ENCODE peak calls at places on chromosomes 16 and 17, in four cellular contexts. Q is H1, A is GM12878, T is K562. P is an unnamed sample.
A peak's percentile ranks its signal among the peaks of the same experiment; 100 is the strongest.

GRCh38 chr16:86298166-86299131 is 211.9 kb upstream of the FOXF1 start:
- DNase-seq in A (no peak), Q (no peak), T (no peak), P (no peak)

GRCh38 chr17:61237275-61237674 is 162.4 kb upstream of the TBX2 start:
- DNase-seq in Q (no peak), A (no peak), T (no peak), P (no peak)

GRCh38 chr17:1638171-1638583 is 7.4 kb downstream of the SCARF1 start:
- DNase-seq in A (no peak), T (no peak), Q (no peak), P (no peak)

GRCh38 chr17:55322451-55322985 is 57.8 kb downstream of the HLF start:
- DNase-seq in Q (no peak), T (no peak), A (no peak), P (no peak)

GRCh38 chr17:15119928-15120327 is 145.2 kb downstream of the PMP22 start:
- DNase-seq in T (no peak), Q (no peak), A (no peak), P (no peak)

GRCh38 chr17:42362245-42362961 is 25.8 kb downstream of the STAT3 start:
- DNase-seq in A (no peak), T (no peak), Q (no peak), P (no peak)

GRCh38 chr17:9080296-9080914 is 59.1 kb downstream of the NTN1 start:
- DNase-seq in Q (no peak), T (no peak), A (no peak), P (no peak)

GRCh38 chr16:1870365-1871082 is 1.4 kb downstream of the MEIOB start:
- DNase-seq in T (no peak), Q (no peak), A (no peak), P (no peak)

GRCh38 chr17:30290696-30291570 is 811 bp downstream of the BLMH start:
- DNase-seq in A (no peak), T (peak; percentile 61), Q (no peak), P (peak; percentile 64)

GRCh38 chr16:15866451-15866850 is 9.6 kb upstream of the MYH11 start:
- DNase-seq in A (no peak), Q (no peak), T (no peak), P (no peak)

GRCh38 chr17:78211032-78211431 is 3.0 kb upstream of the BIRC5 start:
- DNase-seq in A (no peak), Q (no peak), T (no peak), P (no peak)

GRCh38 chr17:57675988-57676387 is 69.1 kb downstream of the CCDC182 start:
- DNase-seq in A (no peak), Q (peak; percentile 22), T (no peak), P (no peak)

GRCh38 chr17:27578718-27579085 is 52.3 kb upstream of the LGALS9 start:
- DNase-seq in T (peak; percentile 51), Q (no peak), A (peak; percentile 57), P (no peak)

GRCh38 chr16:85931596-85932402 is 32.8 kb downstream of the IRF8 start:
- DNase-seq in Q (no peak), A (no peak), T (no peak), P (no peak)

GRCh38 chr17:29293890-29294579 is at the start of gene NUFIP2:
- DNase-seq in Q (peak; percentile 100), A (peak; percentile 95), T (peak; percentile 87), P (peak; percentile 93)

GRCh38 chr16:848510-849253 is 48.1 kb upstream of the GNG13 start:
- DNase-seq in Q (no peak), A (no peak), T (no peak), P (no peak)

GRCh38 chr17:77666480-77666879 is 292.0 kb upstream of the TNRC6C start:
- DNase-seq in Q (no peak), A (no peak), T (no peak), P (no peak)

GRCh38 chr16:55668337-55669281 is 12.8 kb downstream of the SLC6A2 start:
- DNase-seq in A (no peak), Q (no peak), T (no peak), P (no peak)

GRCh38 chr16:89973654-89974335 is 25.2 kb downstream of the DEF8 start:
- DNase-seq in T (no peak), A (no peak), Q (no peak), P (no peak)

GRCh38 chr17:77700165-77700881 is 258.2 kb upstream of the TNRC6C start:
- DNase-seq in Q (peak; percentile 38), T (no peak), A (no peak), P (peak; percentile 89)

DNA sequence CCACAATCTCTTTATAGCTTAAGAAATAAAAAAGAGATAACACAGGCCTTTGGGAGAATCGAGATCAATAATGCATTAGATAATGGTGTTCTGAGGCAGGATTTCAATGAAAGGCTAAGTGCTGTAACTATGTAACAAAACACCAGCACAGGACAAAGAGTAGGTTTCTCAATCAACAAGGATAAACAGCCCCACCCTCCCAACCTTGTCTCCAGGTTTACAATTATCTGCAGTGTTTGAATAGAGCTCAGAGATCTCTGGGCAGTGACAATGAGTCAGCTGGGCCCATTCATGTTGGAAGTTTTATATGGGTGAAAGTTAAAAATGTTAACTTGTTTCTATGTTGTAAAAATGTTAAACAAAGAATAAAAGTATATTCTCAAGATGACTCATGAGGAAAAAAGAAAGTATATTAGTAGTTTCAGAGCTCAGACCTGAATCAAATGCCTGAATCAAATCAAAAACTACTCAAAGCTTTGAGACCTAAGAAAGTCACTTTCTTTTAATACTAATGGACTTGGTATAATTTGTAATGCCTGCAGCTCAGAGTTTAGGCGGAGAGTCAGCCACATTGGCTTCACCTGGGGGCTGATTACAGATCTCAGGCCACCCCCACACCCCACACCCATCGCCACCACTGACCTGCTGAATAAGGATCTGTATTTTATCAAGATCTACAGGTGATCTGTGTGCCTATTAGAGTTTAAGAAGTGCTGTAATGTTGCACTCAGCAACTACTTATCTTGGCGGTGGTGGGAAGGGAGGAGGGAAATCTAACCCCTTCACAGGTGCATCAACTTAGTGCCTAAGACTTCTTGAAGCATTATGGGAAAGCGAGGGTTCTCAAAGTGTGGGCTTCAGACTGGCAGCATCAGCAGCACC is 17.2 kb upstream of the KRT20 start:
- DNase-seq in Q (no peak), T (no peak), A (no peak), P (no peak)
- TF ChIP-seq GABPA in Q (no peak), T (no peak), A (no peak), P (no peak)

GRCh38 chr17:75370288-75370687 is 35.2 kb downstream of the GRB2 start:
- DNase-seq in T (no peak), A (no peak), Q (no peak), P (no peak)
- TF ChIP-seq NRF1 in T (no peak), A (no peak), Q (no peak), P (no peak)

DNA sequence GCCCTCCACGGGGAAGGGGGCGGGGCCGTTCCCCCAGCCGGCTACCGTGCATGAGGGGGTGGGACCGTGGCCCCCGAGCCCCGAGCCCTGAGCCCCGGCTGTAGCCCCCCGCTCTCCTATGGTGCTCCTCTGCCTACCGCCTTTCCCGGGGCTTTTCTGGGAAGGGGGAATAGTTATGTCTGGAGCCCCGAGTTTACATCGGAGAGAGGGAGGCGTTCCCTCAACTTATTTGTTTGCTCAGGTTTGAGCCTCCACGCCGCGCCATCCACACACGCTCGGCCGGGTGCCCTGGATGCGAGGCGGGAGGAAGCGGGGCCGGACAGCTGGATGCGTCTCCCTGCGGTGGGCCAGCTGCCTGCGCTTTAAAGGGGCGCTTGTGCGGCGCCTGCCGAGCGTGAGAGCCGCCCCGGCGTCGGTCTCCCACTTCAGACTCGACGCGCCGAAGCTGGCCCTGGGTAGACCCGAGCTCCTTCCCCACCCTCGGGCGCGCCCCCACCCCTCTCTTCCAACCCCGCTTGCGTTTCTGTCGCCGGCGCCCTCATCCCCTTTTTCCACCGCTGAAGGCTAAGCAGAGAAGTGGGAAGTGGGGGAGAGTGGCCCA is 425 bp upstream of the CHAD start:
- DNase-seq in Q (no peak), T (no peak), A (no peak), P (peak; percentile 86)
- TF ChIP-seq GABPA in Q (no peak), T (no peak), A (no peak), P (no peak)

GRCh38 chr16:11596572-11597226 is 10.0 kb upstream of the LITAF start:
- DNase-seq in Q (no peak), T (no peak), A (no peak), P (no peak)

GRCh38 chr16:11597737-11598136 is 11.0 kb upstream of the LITAF start:
- DNase-seq in T (no peak), Q (no peak), A (no peak), P (no peak)

GRCh38 chr16:11599579-11599978 is 12.9 kb upstream of the LITAF start:
- DNase-seq in Q (no peak), A (no peak), T (no peak), P (no peak)

GRCh38 chr16:11595908-11596504 is 9.3 kb upstream of the LITAF start:
- DNase-seq in T (no peak), Q (no peak), A (no peak), P (no peak)

DNA sequence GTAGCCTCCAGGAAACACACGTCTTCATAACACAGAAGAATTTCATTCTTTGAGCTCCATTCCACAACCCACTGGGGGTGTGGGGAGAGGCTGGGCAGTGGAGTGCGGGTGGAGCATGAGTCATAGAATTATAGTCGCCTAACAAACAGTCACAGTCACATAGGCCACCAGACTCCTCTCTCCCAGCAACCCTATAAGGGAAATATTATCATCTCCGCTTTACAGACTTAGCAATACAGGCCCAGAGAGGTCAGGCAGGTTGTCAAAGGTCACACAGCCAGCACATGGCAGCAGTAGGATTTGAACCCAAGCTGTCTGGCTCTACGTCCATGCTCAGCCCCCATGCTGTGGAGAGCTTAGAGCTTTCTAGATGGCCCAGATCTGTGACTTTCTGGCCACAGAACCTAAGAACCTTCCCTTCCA is 10.6 kb upstream of the LITAF start:
- DNase-seq in A (no peak), T (no peak), Q (no peak), P (no peak)
- TF ChIP-seq NRF1 in A (no peak), T (no peak), Q (no peak), P (no peak)

DNA sequence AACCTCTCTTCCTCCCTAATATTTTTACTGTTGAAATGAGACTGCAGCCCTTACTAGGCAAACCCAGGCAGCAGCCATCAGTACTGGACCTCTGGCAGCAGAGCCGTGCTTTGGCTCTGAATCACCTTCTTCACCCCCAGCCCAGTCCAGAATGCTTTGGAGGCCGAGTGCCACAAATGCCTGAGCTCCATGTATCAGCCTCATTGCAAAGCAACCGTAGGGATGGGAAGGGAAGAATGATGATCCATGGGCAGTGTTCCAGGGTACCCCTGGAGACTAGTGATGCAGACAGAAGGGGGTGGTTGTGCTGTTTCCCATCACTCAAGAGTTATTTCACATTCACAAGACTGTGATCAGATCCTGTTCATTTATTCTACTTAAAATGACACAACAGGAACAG is 138.1 kb downstream of the KCNJ2 start:
- DNase-seq in T (no peak), A (no peak), Q (no peak), P (no peak)
- TF ChIP-seq GABPA in T (no peak), A (no peak), Q (no peak), P (no peak)

DNA sequence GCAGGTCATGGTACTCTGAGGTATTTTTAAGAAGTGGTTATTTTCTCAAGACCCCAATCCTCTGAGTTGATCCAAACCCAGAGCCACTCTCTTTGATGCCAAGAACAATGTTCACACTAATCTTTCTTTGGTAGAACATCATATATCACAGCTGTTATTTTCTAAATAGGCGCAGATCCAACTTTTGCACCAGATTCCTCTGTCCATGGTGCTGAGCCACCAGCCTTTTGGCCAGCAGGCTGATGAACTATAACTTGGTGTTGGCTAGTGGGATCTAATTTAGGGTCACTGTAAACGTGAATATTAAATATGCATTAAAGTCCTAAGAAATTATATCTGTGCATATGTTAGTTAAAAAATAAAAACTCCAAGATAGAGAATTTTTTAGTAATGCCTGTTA is 7.0 kb upstream of the ZKSCAN2 start:
- DNase-seq in A (no peak), T (peak; percentile 31), Q (no peak), P (no peak)
- TF ChIP-seq NRF1 in A (no peak), T (no peak), Q (no peak), P (no peak)